ENCODE peak calls at places on chromosomes 5 and 9, in nine cellular contexts. C is H9; V is endothelial cell; E is ELF-1; G is activated T-cell treated with anti-CD3 and anti-CD28 coated beads for 48 hours; K is stimulated activated CD8-positive, alpha-beta memory T cell treated with anti-CD3 and anti-CD28 coated beads, Interleukin-2, amount 100 ng/mL, for 1 hour; P is body of pancreas; Y is renal cortical epithelial cell; D is iris pigment epithelial cell. M is an unnamed sample.

GRCh38 chr9:77661696-77662095 is 13.6 kb upstream of the GNA14 start:
- DNase-seq in K (no peak), Y (no peak), C (no peak), V (no peak), G (no peak), E (no peak), D (no peak), P (no peak), M (no peak)

GRCh38 chr9:93681316-93682154 is 105.2 kb downstream of the PHF2 start:
- DNase-seq in K (no peak), C (no peak), P (no peak), E (no peak), Y (no peak), G (no peak), V (peak), D (no peak), M (no peak)

GRCh38 chr9:33290994-33291397 is 680 bp downstream of the NFX1 start:
- DNase-seq in Y (peak), K (no peak), G (no peak), D (no peak), V (no peak), C (no peak), P (no peak), E (no peak), M (no peak)

GRCh38 chr5:171714851-171715250 is 70.8 kb upstream of the SMIM23 start:
- DNase-seq in C (peak), E (no peak), G (no peak), K (no peak), P (no peak), V (no peak), D (no peak), Y (no peak), M (no peak)

GRCh38 chr5:169795311-169795710 is 158.2 kb downstream of the DOCK2 start:
- DNase-seq in E (no peak), D (peak), C (no peak), V (no peak), K (no peak), G (no peak), Y (no peak), P (no peak), M (peak)

GRCh38 chr9:128254855-128255759 is 20.7 kb downstream of the GOLGA2 start:
- DNase-seq in G (peak), C (peak), D (no peak), Y (no peak), V (peak), E (peak), P (peak), K (no peak), M (peak)

GRCh38 chr5:74232281-74232680 is 408.2 kb downstream of the ENC1 start:
- DNase-seq in Y (peak), K (no peak), D (peak), P (no peak), E (no peak), C (no peak), G (no peak), V (no peak), M (no peak)

GRCh38 chr5:173487296-173487695 is 129.2 kb downstream of the BOD1 start:
- DNase-seq in K (no peak), G (no peak), E (no peak), C (no peak), V (no peak), P (no peak), Y (no peak), D (no peak), M (no peak)

GRCh38 chr9:134187821-134188420 is 23.6 kb upstream of the RNU6ATAC start:
- DNase-seq in D (no peak), K (no peak), E (no peak), Y (no peak), C (no peak), G (no peak), P (no peak), V (no peak), M (no peak)

GRCh38 chr9:32265037-32265436 is 119.4 kb upstream of the ACO1 start:
- DNase-seq in Y (peak), K (no peak), D (no peak), G (no peak), P (no peak), V (no peak), C (no peak), E (no peak), M (no peak)

GRCh38 chr9:131739192-131739961 is 499 bp downstream of the RAPGEF1 start:
- DNase-seq in K (no peak), P (peak), V (no peak), E (no peak), C (no peak), Y (no peak), G (no peak), D (peak), M (peak)

GRCh38 chr5:43635374-43635773 is 32.4 kb downstream of the NNT start:
- DNase-seq in E (no peak), K (no peak), Y (peak), D (no peak), C (no peak), G (no peak), P (no peak), V (no peak), M (no peak)

GRCh38 chr5:26691486-26691885 is 346.9 kb downstream of the CDH9 start:
- DNase-seq in G (no peak), V (no peak), K (no peak), C (no peak), P (no peak), E (no peak), Y (no peak), D (no peak), M (no peak)

GRCh38 chr9:77589046-77589795 is 58.9 kb downstream of the GNA14 start:
- DNase-seq in K (no peak), C (no peak), V (no peak), G (no peak), D (no peak), Y (peak), E (no peak), P (no peak), M (no peak)

GRCh38 chr9:77475641-77476473 is 172.3 kb downstream of the GNA14 start:
- DNase-seq in V (no peak), G (peak), E (no peak), Y (no peak), D (peak), P (no peak), C (no peak), K (no peak), M (peak)

GRCh38 chr5:79418276-79418675 is 95.7 kb downstream of the HOMER1 start:
- DNase-seq in V (no peak), Y (no peak), D (peak), P (no peak), C (no peak), K (no peak), G (no peak), E (no peak), M (no peak)

GRCh38 chr5:139037732-139038131 is 160.4 kb downstream of the SIL1 start:
- DNase-seq in D (peak), C (no peak), K (no peak), V (no peak), G (no peak), P (no peak), E (no peak), Y (no peak), M (no peak)

GRCh38 chr5:14385022-14385421 is 196.6 kb upstream of the OTULINL start:
- DNase-seq in P (no peak), G (no peak), D (no peak), E (no peak), K (no peak), C (no peak), V (peak), Y (no peak), M (no peak)

GRCh38 chr5:73485715-73486114 is 12.5 kb upstream of the BTF3 start:
- DNase-seq in C (no peak), G (no peak), Y (no peak), V (no peak), K (no peak), D (peak), E (no peak), P (no peak), M (no peak)

GRCh38 chr5:142717582-142718215 is 31.8 kb upstream of the FGF1 start:
- DNase-seq in G (no peak), C (peak), Y (peak), K (no peak), E (peak), D (peak), V (peak), P (no peak), M (peak)

GRCh38 chr9:72954431-72955420 is 1.9 kb upstream of the ALDH1A1 start:
- DNase-seq in D (no peak), V (no peak), E (no peak), Y (no peak), P (peak), G (no peak), C (no peak), K (no peak), M (no peak)

GRCh38 chr9:75185585-75186170 is 97.4 kb downstream of the OSTF1 start:
- DNase-seq in D (peak), Y (peak), G (peak), E (peak), C (peak), V (peak), P (peak), K (no peak), M (peak)

GRCh38 chr5:143251946-143252345 is 151.5 kb downstream of the NR3C1 start:
- DNase-seq in K (no peak), C (no peak), G (no peak), D (no peak), V (no peak), Y (no peak), P (no peak), E (no peak), M (no peak)

GRCh38 chr5:133709074-133709676 is 96.8 kb upstream of the FSTL4 start:
- DNase-seq in D (no peak), C (no peak), P (no peak), E (no peak), Y (no peak), V (no peak), K (no peak), G (no peak), M (no peak)

GRCh38 chr9:100492952-100493351 is 20.0 kb downstream of the TMEFF1 start:
- DNase-seq in V (no peak), E (no peak), G (no peak), Y (peak), P (no peak), C (no peak), D (peak), K (no peak), M (no peak)

GRCh38 chr5:79020861-79021561 is 35.9 kb upstream of the ARSB start:
- DNase-seq in V (peak), D (peak), P (peak), Y (peak), K (no peak), G (peak), E (peak), C (peak), M (peak)

GRCh38 chr9:73011346-73011745 is 58.5 kb upstream of the ALDH1A1 start:
- DNase-seq in Y (no peak), D (peak), K (no peak), P (no peak), E (no peak), V (no peak), G (no peak), C (no peak), M (no peak)

GRCh38 chr9:72828281-72828731 is 124.5 kb downstream of the ALDH1A1 start:
- DNase-seq in Y (peak), K (no peak), V (no peak), P (no peak), G (no peak), D (peak), C (no peak), E (no peak), M (no peak)

GRCh38 chr5:158398360-158399201 is 539.6 kb upstream of the CLINT1 start:
- DNase-seq in E (no peak), G (no peak), C (no peak), Y (peak), P (no peak), D (no peak), V (no peak), K (no peak), M (no peak)

GRCh38 chr9:77402286-77402685 is 225.0 kb downstream of the VPS13A start:
- DNase-seq in E (no peak), C (no peak), G (no peak), Y (no peak), V (no peak), K (no peak), P (no peak), D (peak), M (no peak)

GRCh38 chr5:67160985-67161384 is 35.6 kb downstream of the CD180 start:
- DNase-seq in G (no peak), K (no peak), P (no peak), V (no peak), C (no peak), Y (peak), E (peak), D (peak), M (peak)

GRCh38 chr9:73611072-73611471 is 459.4 kb downstream of the ANXA1 start:
- DNase-seq in E (no peak), K (no peak), Y (no peak), G (no peak), D (no peak), P (no peak), V (no peak), C (no peak), M (no peak)

GRCh38 chr5:168106008-168106761 is 185.3 kb upstream of the WWC1 start:
- DNase-seq in P (no peak), E (no peak), C (no peak), Y (peak), K (no peak), V (no peak), D (peak), G (no peak), M (no peak)

GRCh38 chr9:78592866-78593265 is 295.9 kb downstream of the PSAT1 start:
- DNase-seq in V (no peak), G (no peak), D (peak), Y (no peak), K (no peak), P (no peak), E (no peak), C (no peak), M (no peak)

GRCh38 chr9:86176468-86176867 is 77.1 kb upstream of the GOLM1 start:
- DNase-seq in E (no peak), V (no peak), K (no peak), D (no peak), G (no peak), C (no peak), P (no peak), Y (peak), M (no peak)

GRCh38 chr9:107215381-107215780 is 67.7 kb upstream of the RAD23B start:
- DNase-seq in V (no peak), D (peak), E (no peak), Y (peak), G (no peak), P (no peak), C (no peak), K (no peak), M (no peak)

GRCh38 chr9:20240498-20240897 is 381.8 kb downstream of the MLLT3 start:
- DNase-seq in E (no peak), C (no peak), P (no peak), K (no peak), G (no peak), D (no peak), Y (no peak), V (no peak), M (no peak)

GRCh38 chr5:180343846-180344327 is 9.2 kb downstream of the GFPT2 start:
- DNase-seq in K (no peak), V (no peak), D (peak), P (no peak), E (peak), C (no peak), G (no peak), Y (peak), M (no peak)